ENCODE peak calls at places on chromosomes 16 and 17, in nine cellular contexts. H, L, A, B, D, G, Z, I and J are unnamed samples.
A peak's percentile ranks its signal among the peaks of the same experiment; 100 is the strongest.

GRCh38 chr16:28931801-28932225 is at the start of gene CD19:
- DNase-seq in H (no peak), L (peak; percentile 60), A (no peak), B (no peak), D (no peak), G (no peak), Z (no peak), I (no peak), J (no peak)

GRCh38 chr17:59093702-59094231 is 12.9 kb downstream of the TRIM37 start:
- DNase-seq in H (no peak), L (no peak), A (no peak), B (peak; percentile 33), D (no peak), G (no peak), Z (peak; percentile 14), I (no peak), J (no peak)

GRCh38 chr17:68381076-68381900 is 76.0 kb downstream of the WIPI1 start:
- DNase-seq in H (peak; percentile 25), L (no peak), A (no peak), B (no peak), D (no peak), G (no peak), Z (no peak), I (no peak), J (peak; percentile 13)

GRCh38 chr17:66817750-66818149 is 17.2 kb upstream of the CACNG5 start:
- DNase-seq in H (no peak), L (no peak), A (no peak), B (no peak), D (no peak), G (no peak), Z (no peak), I (no peak), J (no peak)

GRCh38 chr16:20880867-20881866 is 19.0 kb downstream of the DCUN1D3 start:
- DNase-seq in H (no peak), L (no peak), A (no peak), B (no peak), D (no peak), G (no peak), Z (no peak), I (no peak), J (no peak)

GRCh38 chr17:42928714-42929496 is 28.3 kb downstream of the G6PC1 start:
- DNase-seq in H (peak; percentile 15), L (no peak), A (no peak), B (peak; percentile 65), D (no peak), G (no peak), Z (peak; percentile 60), I (no peak), J (peak; percentile 6)

GRCh38 chr17:45127583-45128300 is 4.6 kb downstream of the PLCD3 start:
- DNase-seq in H (no peak), L (no peak), A (no peak), B (no peak), D (no peak), G (no peak), Z (peak; percentile 39), I (peak; percentile 88), J (no peak)

GRCh38 chr17:29661220-29661619 is 38.5 kb upstream of the CORO6 start:
- DNase-seq in H (no peak), L (no peak), A (no peak), B (no peak), D (no peak), G (no peak), Z (no peak), I (no peak), J (no peak)

GRCh38 chr17:77214743-77215142 is 74.0 kb downstream of the SEC14L1 start:
- DNase-seq in H (peak; percentile 10), L (no peak), A (no peak), B (peak; percentile 65), D (no peak), G (no peak), Z (peak; percentile 26), I (no peak), J (no peak)

GRCh38 chr17:47957591-47958490 is at the start of gene PRR15L:
- DNase-seq in H (no peak), L (no peak), A (no peak), B (no peak), D (no peak), G (peak; percentile 46), Z (peak; percentile 91), I (no peak), J (no peak)

GRCh38 chr16:30585022-30585399 is 486 bp downstream of the ZNF785 start:
- DNase-seq in H (no peak), L (no peak), A (peak; percentile 9), B (no peak), D (no peak), G (no peak), Z (no peak), I (no peak), J (no peak)

GRCh38 chr17:3835410-3836229 is 10.4 kb downstream of the NCBP3 start:
- DNase-seq in H (no peak), L (no peak), A (no peak), B (no peak), D (no peak), G (no peak), Z (no peak), I (no peak), J (no peak)

GRCh38 chr17:7842950-7843535 is 9.0 kb downstream of the KDM6B start:
- DNase-seq in H (no peak), L (peak; percentile 68), A (no peak), B (no peak), D (no peak), G (no peak), Z (peak; percentile 68), I (peak; percentile 88), J (no peak)

GRCh38 chr17:7234100-7235012 is at the start of gene DVL2:
- DNase-seq in H (peak; percentile 95), L (peak; percentile 93), A (peak; percentile 93), B (peak; percentile 91), D (peak; percentile 84), G (peak; percentile 88), Z (peak; percentile 95), I (peak; percentile 98), J (peak; percentile 87)

GRCh38 chr16:732936-733335 is 6.0 kb downstream of the HAGHL start:
- DNase-seq in H (no peak), L (no peak), A (no peak), B (no peak), D (no peak), G (no peak), Z (no peak), I (no peak), J (no peak)

GRCh38 chr17:59181481-59181880 is 25.9 kb downstream of the PRR11 start:
- DNase-seq in H (no peak), L (no peak), A (no peak), B (no peak), D (no peak), G (no peak), Z (no peak), I (no peak), J (no peak)